ENCODE peak calls at places on chromosomes 3 and 15, in ten cellular contexts. C is iris pigment epithelial cell; X is glutamatergic neuron; U is NCI-H2171; D is heart left ventricle; L is ACHN; I is iPS-NIHi11; Z is iPS DF 19.7; N is activated naive CD4-positive, alpha-beta T cell; M is GM04503. W is an unnamed sample.

GRCh38 chr15:100877551-100877950 is 2.1 kb upstream of the ALDH1A3 start:
- DNase-seq in C (no peak), X (no peak), U (peak), D (no peak), L (no peak), I (no peak), Z (no peak), N (no peak), M (no peak), W (no peak)

GRCh38 chr3:77825045-77825827 is 785.3 kb downstream of the ROBO2 start:
- DNase-seq in C (peak), X (no peak), U (no peak), D (no peak), L (peak), I (peak), Z (no peak), N (no peak), M (peak), W (no peak)

GRCh38 chr3:84960994-84961393 is 2.2 kb downstream of the CADM2 start:
- DNase-seq in C (no peak), X (no peak), U (no peak), D (no peak), L (no peak), I (no peak), Z (no peak), N (no peak), M (no peak), W (no peak)

GRCh38 chr3:156382458-156383346 is 172.2 kb downstream of the SSR3 start:
- DNase-seq in C (peak), X (peak), U (no peak), D (no peak), L (peak), I (peak), Z (no peak), N (no peak), M (no peak), W (no peak)

GRCh38 chr15:90000175-90000923 is 775 bp upstream of the ZNF710 start:
- DNase-seq in C (no peak), X (peak), U (peak), D (peak), L (no peak), I (peak), Z (no peak), N (no peak), M (no peak), W (peak)

GRCh38 chr15:55661431-55661830 is 73.3 kb upstream of the PYGO1 start:
- DNase-seq in C (peak), X (no peak), U (no peak), D (no peak), L (no peak), I (peak), Z (peak), N (no peak), M (no peak), W (no peak)

GRCh38 chr3:50611464-50612233 is at the start of gene CISH:
- DNase-seq in C (peak), X (peak), U (peak), D (peak), L (peak), I (peak), Z (peak), N (peak), M (peak), W (peak)

GRCh38 chr15:100005013-100005412 is 271.8 kb upstream of the LYSMD4 start:
- DNase-seq in C (no peak), X (no peak), U (no peak), D (no peak), L (no peak), I (no peak), Z (no peak), N (no peak), M (no peak), W (no peak)

GRCh38 chr3:179750720-179751328 is 98.0 kb downstream of the USP13 start:
- DNase-seq in C (peak), X (peak), U (no peak), D (no peak), L (peak), I (peak), Z (no peak), N (no peak), M (no peak), W (no peak)

GRCh38 chr3:175911937-175912336 is 1052.8 kb downstream of the NAALADL2 start:
- DNase-seq in C (no peak), X (no peak), U (no peak), D (no peak), L (no peak), I (no peak), Z (no peak), N (no peak), M (no peak), W (no peak)

GRCh38 chr3:169744332-169745054 is 20.4 kb downstream of the TERC start:
- DNase-seq in C (peak), X (no peak), U (no peak), D (no peak), L (peak), I (peak), Z (no peak), N (no peak), M (no peak), W (no peak)

GRCh38 chr3:18284716-18285115 is 140.4 kb downstream of the SATB1 start:
- DNase-seq in C (no peak), X (no peak), U (no peak), D (no peak), L (no peak), I (no peak), Z (no peak), N (no peak), M (no peak), W (no peak)

GRCh38 chr3:121748638-121749275 is 784 bp downstream of the GOLGB1 start:
- DNase-seq in C (peak), X (no peak), U (no peak), D (no peak), L (peak), I (no peak), Z (no peak), N (no peak), M (no peak), W (peak)

GRCh38 chr15:88586401-88587162 is 34.6 kb upstream of the AEN start:
- DNase-seq in C (peak), X (no peak), U (no peak), D (no peak), L (peak), I (no peak), Z (no peak), N (no peak), M (no peak), W (no peak)

GRCh38 chr3:187841552-187841951 is 96.3 kb upstream of the BCL6 start:
- DNase-seq in C (peak), X (no peak), U (no peak), D (no peak), L (no peak), I (no peak), Z (no peak), N (no peak), M (no peak), W (no peak)

GRCh38 chr15:27449041-27449440 is 478.1 kb downstream of the GABRG3 start:
- DNase-seq in C (no peak), X (no peak), U (no peak), D (no peak), L (no peak), I (no peak), Z (no peak), N (no peak), M (no peak), W (no peak)

GRCh38 chr3:136404056-136404455 is 153.9 kb downstream of the PCCB start:
- DNase-seq in C (no peak), X (no peak), U (no peak), D (no peak), L (no peak), I (no peak), Z (no peak), N (no peak), M (no peak), W (no peak)

GRCh38 chr3:9503283-9503682 is 50.3 kb downstream of the LHFPL4 start:
- DNase-seq in C (peak), X (peak), U (peak), D (peak), L (peak), I (peak), Z (peak), N (peak), M (no peak), W (peak)

GRCh38 chr15:43930556-43930955 is 103.8 kb downstream of the WDR76 start:
- DNase-seq in C (no peak), X (no peak), U (no peak), D (peak), L (no peak), I (no peak), Z (no peak), N (no peak), M (no peak), W (no peak)

GRCh38 chr3:99920530-99921376 is 103.1 kb downstream of the CMSS1 start:
- DNase-seq in C (no peak), X (peak), U (no peak), D (peak), L (peak), I (peak), Z (no peak), N (no peak), M (no peak), W (peak)

GRCh38 chr3:151660890-151661289 is 72.8 kb upstream of the AADACL2 start:
- DNase-seq in C (peak), X (no peak), U (no peak), D (no peak), L (peak), I (no peak), Z (no peak), N (no peak), M (no peak), W (no peak)

W was measured in left cardiac atrium.